ENCODE peak calls at places on chromosomes 7 and 10, in seven cellular contexts. T, L, R, S, M, Q and I are unnamed samples. For H3K4me1, the result is how much of the 10 kb centered on the place peaks cover.

GRCh38 chr10:70921285-70921684 is 32.9 kb upstream of the PCBD1 start:
- DNase-seq in S (no peak), Q (no peak), L (no peak), M (no peak), R (no peak), T (no peak), I (peak)

GRCh38 chr7:6130007-6130587 is 98.9 kb downstream of the ANKRD61 start:
- DNase-seq in T (no peak), L (no peak), Q (no peak), S (no peak), M (no peak), R (no peak), I (no peak)

GRCh38 chr10:6840766-6841165 is 260.7 kb upstream of the PRKCQ start:
- DNase-seq in S (no peak), L (no peak), T (no peak), M (no peak), Q (no peak), R (no peak), I (no peak)

GRCh38 chr7:25775999-25776736 is 375.8 kb upstream of the NFE2L3 start:
- DNase-seq in R (no peak), T (no peak), S (no peak), M (no peak), Q (no peak), L (no peak), I (no peak)

GRCh38 chr10:3574451-3574850 is 210.6 kb downstream of the KLF6 start:
- DNase-seq in Q (no peak), R (no peak), M (no peak), T (no peak), L (no peak), S (no peak), I (no peak)

GRCh38 chr10:100812978-100813377 is 67.6 kb downstream of the PAX2 start:
- DNase-seq in L (no peak), M (no peak), Q (no peak), R (no peak), T (no peak), S (no peak), I (no peak)

GRCh38 chr10:78819361-78820006 is 249.3 kb upstream of the ZMIZ1 start:
- DNase-seq in M (no peak), S (no peak), T (no peak), L (no peak), Q (no peak), R (no peak), I (no peak)

GRCh38 chr10:19347592-19347991 is 299.0 kb downstream of the MALRD1 start:
- DNase-seq in L (no peak), S (no peak), Q (no peak), T (no peak), M (peak), R (no peak), I (peak)

GRCh38 chr10:31678573-31679122 is 250.0 kb downstream of the ARHGAP12 start:
- DNase-seq in M (no peak), R (no peak), T (no peak), L (no peak), Q (no peak), S (no peak), I (no peak)

GRCh38 chr10:86434651-86435050 is 68.1 kb upstream of the GRID1 start:
- DNase-seq in T (no peak), S (no peak), L (no peak), M (no peak), Q (no peak), R (no peak), I (no peak)

GRCh38 chr10:97129666-97130065 is 56.1 kb downstream of the SLIT1 start:
- DNase-seq in Q (no peak), S (no peak), T (no peak), R (no peak), M (no peak), L (no peak), I (no peak)

GRCh38 chr7:30146127-30146612 is 11.4 kb downstream of the MTURN start:
- DNase-seq in L (no peak), M (no peak), S (no peak), T (no peak), Q (no peak), R (no peak), I (peak)

DNA sequence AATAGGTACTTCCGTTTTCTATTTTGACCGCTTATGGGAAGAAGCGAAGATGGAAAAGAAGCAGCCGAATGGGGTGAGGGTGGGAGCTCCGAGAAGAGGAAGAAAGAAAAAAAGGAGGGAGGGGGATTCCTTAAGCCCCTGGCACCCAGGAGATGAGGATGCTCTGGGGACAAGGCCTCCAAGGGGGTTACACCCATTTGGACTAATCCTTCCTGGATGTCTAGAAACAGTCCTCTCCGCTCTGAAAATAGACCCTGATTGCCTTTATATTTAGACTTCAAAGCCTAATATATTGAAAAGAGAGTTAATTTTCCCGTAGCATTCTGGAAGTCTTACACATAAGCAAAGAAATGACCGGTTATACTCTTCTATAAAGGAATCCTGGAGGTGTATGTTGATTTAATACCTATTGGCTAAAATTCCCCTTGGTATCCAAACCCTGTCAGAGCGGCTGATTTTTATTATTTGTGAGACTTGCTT is 690 bp upstream of the HTR7 start:
- DNase-seq in Q (no peak), L (no peak), T (no peak), R (no peak), S (no peak), M (no peak), I (no peak)
- H3K4me3 ChIP-seq in Q (peak), L (peak), T (peak), R (peak), S (peak), M (peak), I (peak)

GRCh38 chr7:84231157-84231556 is 36.6 kb upstream of the SEMA3A start:
- DNase-seq in Q (no peak), T (no peak), R (no peak), S (no peak), M (no peak), L (no peak), I (no peak)

GRCh38 chr7:84236398-84236797 is 41.8 kb upstream of the SEMA3A start:
- DNase-seq in L (no peak), M (no peak), Q (no peak), T (no peak), R (no peak), S (no peak), I (no peak)

GRCh38 chr7:84230491-84230890 is 35.9 kb upstream of the SEMA3A start:
- DNase-seq in T (no peak), S (no peak), R (no peak), L (no peak), M (no peak), Q (no peak), I (no peak)

GRCh38 chr7:84228526-84228925 is 33.9 kb upstream of the SEMA3A start:
- DNase-seq in M (no peak), Q (no peak), S (no peak), T (no peak), R (no peak), L (no peak), I (no peak)

GRCh38 chr7:84232653-84233052 is 38.1 kb upstream of the SEMA3A start:
- DNase-seq in Q (no peak), S (no peak), T (no peak), L (no peak), R (no peak), M (no peak), I (no peak)
- TF ChIP-seq CTCF in Q (no peak), S (no peak), T (no peak), L (no peak), R (no peak), M (peak), I (no peak)

DNA sequence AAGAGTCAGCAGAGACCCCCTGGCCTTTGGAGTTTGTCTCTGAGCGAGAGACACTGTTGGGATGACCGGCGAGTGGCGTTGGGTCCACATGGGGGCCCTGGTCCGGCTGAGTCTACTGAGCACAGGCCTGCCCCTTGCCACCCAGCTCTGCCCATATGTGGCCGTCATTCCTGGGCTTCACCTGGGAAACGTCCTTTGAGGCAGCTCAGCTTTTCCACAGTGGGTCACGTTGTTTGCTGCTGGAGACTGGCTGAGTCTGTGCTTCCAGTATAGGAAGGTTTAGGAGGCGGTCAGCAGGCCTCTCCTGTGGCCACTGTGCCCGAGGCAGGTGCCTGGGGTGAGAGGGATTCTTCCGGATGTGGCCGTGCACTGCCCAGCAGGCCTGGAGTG is 17.1 kb downstream of the ADAM8 start:
- DNase-seq in R (no peak), S (no peak), T (no peak), L (no peak), Q (no peak), M (no peak), I (no peak)
- H3K4me1 ChIP-seq in R (half or more), S (under half), T (half or more), L (under half), Q (under half), M (under half), I (under half)

DNA sequence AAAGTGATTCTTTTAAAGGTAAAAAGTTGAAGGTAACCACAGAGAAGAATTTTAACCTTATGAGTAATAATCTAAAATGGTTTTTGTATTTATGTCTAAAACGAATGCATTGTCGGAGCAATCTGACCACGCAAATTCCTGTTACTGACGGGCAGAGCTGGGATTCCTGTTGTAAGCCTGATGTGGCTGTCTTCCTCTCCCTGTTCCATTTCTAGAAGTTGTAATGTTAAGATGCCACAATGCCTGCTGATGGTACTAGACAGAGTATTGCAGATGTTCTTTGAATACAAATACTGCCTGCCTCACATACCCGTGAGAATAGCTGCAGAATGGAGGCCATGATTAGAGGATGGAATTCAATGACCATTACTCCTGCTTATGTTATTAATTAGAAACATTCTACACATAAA is 197.0 kb downstream of the PTN start:
- DNase-seq in T (no peak), R (no peak), Q (no peak), L (no peak), S (no peak), M (no peak), I (no peak)
- H3K4me3 ChIP-seq in T (no peak), R (no peak), Q (no peak), L (no peak), S (no peak), M (no peak), I (no peak)

GRCh38 chr10:121753726-121754476 is 155.7 kb upstream of the FGFR2 start:
- DNase-seq in M (no peak), L (no peak), T (no peak), S (no peak), Q (peak), R (no peak), I (peak)
- TF ChIP-seq CTCF in M (peak), L (no peak), T (no peak), S (no peak), Q (peak), R (no peak), I (peak)

GRCh38 chr7:45036317-45036716 is 36.3 kb downstream of the CCM2 start:
- DNase-seq in Q (no peak), R (no peak), S (no peak), L (no peak), T (no peak), M (no peak), I (no peak)
- H3K4me1 ChIP-seq in Q (under half), R (under half), S (under half), L (under half), T (half or more), M (under half), I (under half)

GRCh38 chr7:1176891-1177373 is 16.9 kb upstream of the ZFAND2A start:
- DNase-seq in R (no peak), L (peak), S (peak), T (no peak), Q (peak), M (peak), I (peak)

GRCh38 chr7:1175597-1175966 is 15.6 kb upstream of the ZFAND2A start:
- DNase-seq in R (no peak), S (no peak), L (no peak), M (no peak), Q (no peak), T (no peak), I (no peak)

GRCh38 chr7:1172666-1173523 is 12.9 kb upstream of the ZFAND2A start:
- DNase-seq in Q (no peak), T (no peak), R (no peak), L (no peak), S (no peak), M (no peak), I (no peak)

GRCh38 chr7:1174881-1175596 is 15.0 kb upstream of the ZFAND2A start:
- DNase-seq in L (no peak), M (no peak), T (no peak), Q (no peak), S (no peak), R (no peak), I (no peak)

GRCh38 chr7:1175967-1176851 is 16.2 kb upstream of the ZFAND2A start:
- DNase-seq in Q (peak), T (peak), S (peak), L (peak), R (no peak), M (peak), I (peak)
- H3K4me3 ChIP-seq in Q (peak), T (peak), S (peak), L (peak), R (peak), M (no peak), I (no peak)

GRCh38 chr7:121163699-121164098 is 165.1 kb upstream of the WNT16 start:
- DNase-seq in Q (no peak), L (no peak), M (no peak), S (no peak), R (no peak), T (no peak), I (no peak)
- TF ChIP-seq CTCF in Q (no peak), L (no peak), M (no peak), S (no peak), R (no peak), T (no peak), I (no peak)